ENCODE peak calls at places on chromosomes 12 and 14, in four cellular contexts. O is A549, Z is right cardiac atrium, P is colonic mucosa. G is an unnamed sample. For H3K4me1, the result is how much of the 10 kb centered on the place peaks cover.

GRCh38 chr12:25252946-25253345 is 2.2 kb upstream of the KRAS start:
- DNase-seq in O (no peak), Z (no peak), P (no peak), G (no peak)

GRCh38 chr12:83040991-83041390 is 354.3 kb downstream of the TMTC2 start:
- DNase-seq in O (no peak), Z (no peak), P (no peak), G (no peak)

GRCh38 chr12:10716277-10716676 is 6.8 kb downstream of the YBX3 start:
- DNase-seq in O (no peak), Z (no peak), P (no peak), G (no peak)

GRCh38 chr12:52181757-52182156 is 10.1 kb downstream of the KRT80 start:
- DNase-seq in O (no peak), Z (no peak), P (no peak), G (no peak)

GRCh38 chr14:38959021-38959420 is 144.0 kb downstream of the SEC23A start:
- DNase-seq in O (no peak), Z (no peak), P (no peak), G (no peak)

GRCh38 chr12:122022393-122023338 is 982 bp downstream of the BCL7A start:
- DNase-seq in O (peak), Z (peak), P (peak), G (no peak)

GRCh38 chr12:101074940-101075680 is 134.9 kb downstream of the SLC5A8 start:
- DNase-seq in O (no peak), Z (no peak), P (no peak), G (no peak)

GRCh38 chr12:26863515-26863914 is 30.5 kb upstream of the ITPR2 start:
- DNase-seq in O (no peak), Z (no peak), P (no peak), G (no peak)

GRCh38 chr12:121025442-121026226 is 9.3 kb upstream of the C12orf43 start:
- DNase-seq in O (no peak), Z (no peak), P (peak), G (no peak)

GRCh38 chr12:121916719-121917118 is 1.7 kb upstream of the CFAP251 start:
- DNase-seq in O (no peak), Z (no peak), P (no peak), G (no peak)

GRCh38 chr14:68704736-68705720 is 87.8 kb downstream of the ZFP36L1 start:
- DNase-seq in O (no peak), Z (no peak), P (no peak), G (no peak)

GRCh38 chr12:120283318-120283717 is 8.4 kb downstream of the RNU4-2 start:
- DNase-seq in O (no peak), Z (no peak), P (no peak), G (no peak)

GRCh38 chr14:100617715-100618693 is 30.8 kb upstream of the BEGAIN start:
- DNase-seq in O (no peak), Z (peak), P (no peak), G (peak)

GRCh38 chr12:15423629-15424028 is 101.3 kb downstream of the PTPRO start:
- DNase-seq in O (no peak), Z (no peak), P (no peak), G (no peak)

GRCh38 chr12:122844366-122844971 is 9.2 kb downstream of the HIP1R start:
- DNase-seq in O (no peak), Z (no peak), P (no peak), G (no peak)

GRCh38 chr14:38302034-38302433 is 46.1 kb upstream of the CLEC14A start:
- DNase-seq in O (no peak), Z (no peak), P (no peak), G (no peak)

GRCh38 chr14:51676549-51676948 is 24.8 kb downstream of the FRMD6 start:
- DNase-seq in O (no peak), Z (no peak), P (no peak), G (no peak)

GRCh38 chr12:94553875-94554274 is 94.2 kb upstream of the CEP83 start:
- DNase-seq in O (no peak), Z (no peak), P (no peak), G (no peak)

GRCh38 chr12:70609203-70609602 is 28.0 kb downstream of the PTPRB start:
- DNase-seq in O (no peak), Z (peak), P (peak), G (no peak)

GRCh38 chr14:32682219-32682618 is 256.5 kb upstream of the NPAS3 start:
- DNase-seq in O (no peak), Z (peak), P (no peak), G (no peak)

DNA sequence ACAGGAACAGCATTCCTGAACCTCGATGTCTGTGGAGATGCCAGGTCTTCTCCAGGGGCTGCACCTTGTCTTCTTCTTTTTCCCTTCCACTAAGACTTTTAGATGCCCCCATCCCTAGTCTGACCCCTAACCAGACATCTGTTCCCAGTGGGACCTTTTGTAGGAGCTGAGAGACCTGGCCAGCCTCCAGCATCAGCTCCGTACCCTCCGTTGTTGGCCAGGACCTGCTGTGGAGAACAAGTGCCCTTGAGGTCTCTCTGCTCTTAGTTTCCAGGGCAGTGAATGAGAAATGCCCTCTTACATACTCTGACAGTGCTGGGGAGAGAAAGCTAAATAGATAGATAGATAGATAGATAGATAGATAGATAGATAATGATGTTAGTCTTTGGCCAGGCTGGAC is 16.8 kb upstream of the SDR39U1 start:
- DNase-seq in O (no peak), Z (no peak), P (no peak), G (no peak)
- H3K4me1 ChIP-seq in O (under half), Z (under half), P (under half), G (under half)

GRCh38 chr12:131140697-131141096 is 187.0 kb downstream of the ADGRD1 start:
- DNase-seq in O (no peak), Z (no peak), P (no peak), G (no peak)

GRCh38 chr12:131140069-131140435 is 186.3 kb downstream of the ADGRD1 start:
- DNase-seq in O (no peak), Z (no peak), P (no peak), G (no peak)

GRCh38 chr12:131139363-131140068 is 185.8 kb downstream of the ADGRD1 start:
- DNase-seq in O (no peak), Z (no peak), P (no peak), G (no peak)

GRCh38 chr12:131142891-131143637 is 189.4 kb downstream of the ADGRD1 start:
- DNase-seq in O (peak), Z (no peak), P (no peak), G (no peak)

DNA sequence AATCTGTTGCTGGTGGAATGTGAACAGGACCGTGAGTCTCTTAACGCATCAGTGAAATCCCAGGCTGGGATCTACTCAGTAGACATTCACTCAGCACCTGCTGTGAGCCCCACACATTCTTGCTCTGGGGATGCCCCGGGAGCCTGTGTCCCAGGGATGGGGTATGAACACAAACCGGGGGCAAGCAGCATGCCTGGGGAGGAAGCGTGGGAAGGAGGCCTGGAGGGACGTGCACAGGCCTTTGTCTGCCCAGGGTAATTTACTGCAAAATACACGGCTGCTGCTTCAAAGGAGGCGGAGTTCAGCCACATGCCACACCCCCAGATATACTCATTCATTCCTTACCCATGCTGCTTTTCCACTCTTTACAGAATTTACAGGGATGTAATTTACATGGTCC is 187.8 kb downstream of the ADGRD1 start:
- DNase-seq in O (no peak), Z (no peak), P (no peak), G (no peak)
- H3K4me1 ChIP-seq in O (under half), Z (under half), P (under half), G (under half)

DNA sequence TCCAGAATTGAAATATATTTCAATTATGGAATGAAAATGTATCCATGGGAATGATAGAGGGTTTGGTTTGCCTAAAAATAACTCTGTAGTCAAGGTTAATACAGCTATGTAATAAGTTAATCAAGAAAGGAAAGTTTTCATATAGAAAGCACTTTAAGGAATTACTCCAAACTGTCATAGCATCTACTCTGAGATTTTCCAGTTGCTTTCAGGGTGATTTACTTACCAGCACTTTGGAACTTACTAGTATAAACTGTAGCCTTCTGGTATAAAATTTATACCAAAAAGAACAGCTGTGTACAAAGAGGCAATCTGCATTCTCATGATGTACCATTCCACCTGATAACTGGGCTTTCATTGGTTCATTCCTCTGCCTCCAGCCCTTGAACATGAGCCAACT is 87.1 kb downstream of the ARF6 start:
- DNase-seq in O (no peak), Z (no peak), P (no peak), G (no peak)
- H3K4me1 ChIP-seq in O (half or more), Z (under half), P (under half), G (under half)

GRCh38 chr14:63878052-63878451 is 25.2 kb downstream of the SYNE2 start:
- DNase-seq in O (no peak), Z (no peak), P (no peak), G (no peak)
- H3K4me1 ChIP-seq in O (under half), Z (under half), P (under half), G (half or more)

DNA sequence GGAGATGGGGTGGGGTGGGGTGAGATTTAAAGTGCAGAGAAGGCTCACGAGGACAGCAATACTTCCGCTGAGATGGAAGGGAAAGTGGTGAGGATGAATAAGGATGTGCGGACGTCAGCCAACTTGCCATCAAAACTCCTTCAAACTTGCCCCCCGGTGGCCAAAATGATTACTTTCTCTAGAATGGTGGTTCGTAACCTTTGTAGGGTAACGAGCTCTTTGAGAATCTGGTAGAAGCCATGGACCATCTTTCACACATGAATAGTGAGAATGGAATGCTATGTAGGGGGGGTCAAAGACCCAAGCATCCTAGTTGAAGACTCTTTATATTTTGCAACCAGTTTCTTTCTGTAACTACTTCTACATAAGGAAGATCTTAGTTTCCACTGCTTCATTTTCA is 245.9 kb upstream of the DDHD1 start:
- DNase-seq in O (peak), Z (no peak), P (no peak), G (no peak)
- H3K4me1 ChIP-seq in O (under half), Z (under half), P (under half), G (under half)

GRCh38 chr14:105152794-105153241 is 15.8 kb downstream of the JAG2 start:
- DNase-seq in O (no peak), Z (peak), P (no peak), G (peak)
- H3K4me1 ChIP-seq in O (under half), Z (under half), P (under half), G (under half)

GRCh38 chr14:55451398-55451797 is 11.0 kb upstream of the TBPL2 start:
- DNase-seq in O (no peak), Z (no peak), P (no peak), G (no peak)
- H3K4me1 ChIP-seq in O (half or more), Z (under half), P (under half), G (under half)

DNA sequence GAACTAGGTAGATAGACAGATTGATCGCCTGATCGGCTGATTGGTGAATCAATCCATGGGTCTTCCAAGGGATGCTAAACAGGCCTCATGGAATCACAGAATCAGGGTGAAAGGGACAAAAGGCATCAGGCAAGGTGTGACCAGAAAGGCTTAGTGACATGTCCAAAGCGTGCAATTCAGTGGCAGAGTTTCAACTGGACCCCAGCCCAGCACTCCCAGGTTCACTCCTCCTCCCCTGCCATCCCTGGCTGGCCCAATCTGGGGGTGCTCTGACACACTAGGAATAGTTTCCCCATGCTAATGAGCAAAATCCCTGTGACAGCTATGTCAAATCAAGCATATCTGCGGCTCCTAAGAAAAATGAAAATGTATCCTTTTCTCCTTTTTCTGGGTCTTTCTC is 50.4 kb downstream of the NINJ2 start:
- DNase-seq in O (no peak), Z (no peak), P (no peak), G (no peak)
- H3K4me1 ChIP-seq in O (under half), Z (under half), P (under half), G (under half)

GRCh38 chr12:111420494-111420893 is 14.8 kb downstream of the SH2B3 start:
- DNase-seq in O (no peak), Z (peak), P (no peak), G (no peak)

GRCh38 chr12:111418594-111418880 is 12.8 kb downstream of the SH2B3 start:
- DNase-seq in O (no peak), Z (peak), P (no peak), G (no peak)

GRCh38 chr12:111417290-111417689 is 11.6 kb downstream of the SH2B3 start:
- DNase-seq in O (no peak), Z (no peak), P (no peak), G (no peak)

GRCh38 chr12:111417784-111418593 is 12.3 kb downstream of the SH2B3 start:
- DNase-seq in O (no peak), Z (peak), P (no peak), G (no peak)

DNA sequence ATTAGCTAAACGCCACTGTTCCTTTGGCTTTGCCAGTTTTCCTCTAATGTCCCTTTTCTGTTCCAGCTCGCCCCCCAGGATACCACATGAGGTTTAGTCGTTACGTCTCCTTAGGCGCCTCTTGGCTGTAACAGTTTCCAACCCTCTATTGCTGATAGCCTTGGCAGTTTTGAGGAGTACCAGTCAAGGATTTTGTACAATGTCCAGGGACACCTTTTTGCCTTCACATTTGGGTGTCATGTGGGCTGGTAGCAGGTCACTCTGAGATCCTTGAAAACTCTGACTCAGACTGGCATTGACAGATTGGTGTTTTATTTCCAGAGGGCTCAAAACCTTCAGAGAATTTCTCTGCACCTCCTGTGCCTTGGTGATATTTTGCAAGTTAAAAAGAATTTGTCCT is 14.1 kb downstream of the SH2B3 start:
- DNase-seq in O (no peak), Z (no peak), P (no peak), G (no peak)
- H3K4me1 ChIP-seq in O (under half), Z (under half), P (under half), G (under half)

DNA sequence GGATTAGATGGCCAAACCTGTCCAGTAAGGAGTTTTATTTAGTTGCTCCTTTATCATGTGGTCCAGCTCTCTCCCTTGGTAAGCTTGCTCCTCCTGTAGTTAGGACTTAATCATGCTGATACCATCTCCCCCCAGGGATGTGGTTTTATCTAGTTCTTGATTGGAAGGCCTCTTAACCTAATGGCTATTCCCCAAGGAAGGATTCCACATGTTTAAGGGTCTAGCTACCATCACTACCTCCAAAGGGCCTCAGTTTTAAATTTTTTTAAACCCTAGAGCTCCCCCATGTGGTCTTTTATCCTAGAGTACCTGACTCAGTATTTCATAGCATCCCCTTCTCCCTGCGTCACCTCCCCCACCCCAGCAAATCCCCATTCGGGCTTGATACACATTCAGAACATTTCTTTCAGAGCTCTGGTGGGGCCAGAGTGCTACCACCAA is 22.5 kb downstream of the MAP3K12 start:
- DNase-seq in O (no peak), Z (no peak), P (no peak), G (no peak)
- H3K4me1 ChIP-seq in O (half or more), Z (under half), P (under half), G (under half)

G was measured in heart left ventricle.